ENCODE peak calls at places on chromosomes 7 and 10, in eight cellular contexts. Q, G, K, L, J, Z, R and H are unnamed samples.

GRCh38 chr10:13758302-13758701 is 171.5 kb downstream of the PRPF18 start:
- DNase-seq in G (peak; percentile 59), J (no peak), L (no peak), Z (no peak), K (peak; percentile 89), Q (peak; percentile 52), R (no peak), H (peak; percentile 87)

GRCh38 chr7:128697301-128697905 is 25.3 kb downstream of the GARIN1A start:
- DNase-seq in Q (peak; percentile 69), J (peak; percentile 32), R (peak; percentile 41), Z (no peak), G (peak; percentile 54), L (peak; percentile 45), K (peak; percentile 73), H (peak; percentile 60)

GRCh38 chr7:42208586-42208985 is 28.4 kb downstream of the GLI3 start:
- DNase-seq in K (no peak), R (no peak), Q (no peak), Z (no peak), L (no peak), G (no peak), J (no peak), H (no peak)

GRCh38 chr7:101935521-101936141 is 118.2 kb downstream of the CUX1 start:
- DNase-seq in Q (no peak), L (peak; percentile 65), R (no peak), Z (no peak), J (no peak), K (no peak), G (no peak), H (no peak)

GRCh38 chr7:39829028-39829427 is 121.0 kb upstream of the CDK13 start:
- DNase-seq in Z (no peak), L (no peak), G (no peak), J (no peak), K (no peak), R (no peak), Q (no peak), H (no peak)

GRCh38 chr10:77877461-77878344 is 48.9 kb downstream of the DLG5 start:
- DNase-seq in Z (no peak), G (peak; percentile 76), R (peak; percentile 29), K (peak; percentile 75), L (peak; percentile 35), J (no peak), Q (peak; percentile 87), H (peak; percentile 49)

GRCh38 chr10:27457966-27458365 is 46.1 kb upstream of the RAB18 start:
- DNase-seq in L (no peak), R (no peak), Q (no peak), K (no peak), G (no peak), Z (no peak), J (no peak), H (no peak)

GRCh38 chr10:130257897-130258296 is 121.7 kb downstream of the GLRX3 start:
- DNase-seq in K (no peak), J (no peak), Z (no peak), G (no peak), L (no peak), Q (no peak), R (no peak), H (no peak)

GRCh38 chr10:35564276-35564982 is 40.7 kb upstream of the GJD4 start:
- DNase-seq in K (peak; percentile 63), R (no peak), L (peak; percentile 62), J (no peak), Q (peak; percentile 88), G (peak; percentile 47), Z (no peak), H (peak; percentile 52)

GRCh38 chr7:134693256-134693655 is 46.6 kb downstream of the BPGM start:
- DNase-seq in Q (peak; percentile 88), G (peak; percentile 92), J (no peak), Z (peak; percentile 66), L (no peak), K (peak; percentile 97), R (no peak), H (peak; percentile 95)

GRCh38 chr7:47651355-47652317 is 69.7 kb upstream of the TNS3 start:
- DNase-seq in K (peak; percentile 99), J (no peak), G (peak; percentile 94), R (no peak), Z (peak; percentile 90), Q (peak; percentile 99), L (no peak), H (peak; percentile 99)

GRCh38 chr7:134891262-134892001 is 94.9 kb upstream of the AGBL3 start:
- DNase-seq in G (peak; percentile 97), J (peak; percentile 89), Z (peak; percentile 92), K (peak; percentile 96), Q (peak; percentile 98), L (no peak), R (peak; percentile 80), H (peak; percentile 99)

GRCh38 chr10:50622497-50623298 is 1.1 kb downstream of the SGMS1 start:
- DNase-seq in R (peak; percentile 55), G (peak; percentile 52), Q (peak; percentile 66), J (peak; percentile 35), K (peak; percentile 51), L (peak; percentile 52), Z (peak; percentile 73), H (peak; percentile 53)

GRCh38 chr7:16084370-16084769 is 337.0 kb downstream of the CRPPA start:
- DNase-seq in L (no peak), R (no peak), J (no peak), Q (peak; percentile 32), G (peak; percentile 42), K (peak; percentile 59), Z (peak; percentile 42), H (peak; percentile 81)

GRCh38 chr7:17075601-17076000 is 193.8 kb upstream of the AGR3 start:
- DNase-seq in K (no peak), Z (no peak), L (no peak), J (no peak), Q (peak; percentile 27), G (no peak), R (no peak), H (no peak)

GRCh38 chr7:105587899-105588690 is 6.8 kb upstream of the EFCAB10 start:
- DNase-seq in J (no peak), Q (no peak), G (no peak), R (no peak), Z (no peak), L (peak; percentile 9), K (peak; percentile 11), H (no peak)

GRCh38 chr10:6579904-6580278 is at the start of gene PRKCQ:
- DNase-seq in K (peak; percentile 42), R (peak; percentile 47), L (no peak), Q (peak; percentile 4), J (no peak), G (peak; percentile 11), Z (no peak), H (no peak)

GRCh38 chr7:143245123-143245522 is 18.1 kb upstream of the GSTK1 start:
- DNase-seq in Z (peak; percentile 91), L (no peak), Q (peak; percentile 57), R (no peak), G (peak; percentile 30), K (peak; percentile 15), J (no peak), H (peak; percentile 10)

GRCh38 chr7:44978511-44979366 is at the start of gene MYO1G:
- DNase-seq in Q (no peak), L (peak; percentile 89), R (peak; percentile 67), J (no peak), K (no peak), G (no peak), Z (no peak), H (no peak)
- H3K4me3 ChIP-seq in Q (no peak within 1 kb of the TSS), L (peak within 1 kb of the TSS; percentile 67), R (no peak within 1 kb of the TSS), J (no peak within 1 kb of the TSS), K (no peak within 1 kb of the TSS), G (no peak within 1 kb of the TSS), Z (no peak within 1 kb of the TSS), H (no peak within 1 kb of the TSS)

DNA sequence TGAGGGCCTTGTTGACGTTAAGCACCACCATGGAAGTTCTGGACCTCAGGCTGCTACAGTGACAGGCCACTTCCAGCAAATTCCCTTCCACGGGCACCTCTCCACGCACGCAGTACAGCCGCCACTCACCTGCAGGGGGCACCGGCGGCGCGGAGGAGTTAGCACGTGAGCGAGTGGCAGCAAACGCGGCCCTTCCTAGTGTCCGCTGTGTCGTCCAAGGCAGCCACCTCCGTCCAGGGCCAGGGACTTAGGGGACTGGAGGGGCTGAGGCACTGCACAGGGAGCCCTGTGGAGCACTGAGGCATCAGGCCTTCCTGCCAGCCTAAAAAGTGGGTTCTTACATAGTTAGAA is 164.4 kb downstream of the SVIL start:
- DNase-seq in R (no peak), K (no peak), G (no peak), L (peak; percentile 47), Q (peak; percentile 22), J (no peak), Z (no peak), H (no peak)
- TF ChIP-seq CTCF in R (no peak), K (peak; percentile 33), G (peak; percentile 67), L (peak; percentile 88), Q (peak; percentile 63), J (no peak), Z (peak; percentile 51), H (peak; percentile 27)

DNA sequence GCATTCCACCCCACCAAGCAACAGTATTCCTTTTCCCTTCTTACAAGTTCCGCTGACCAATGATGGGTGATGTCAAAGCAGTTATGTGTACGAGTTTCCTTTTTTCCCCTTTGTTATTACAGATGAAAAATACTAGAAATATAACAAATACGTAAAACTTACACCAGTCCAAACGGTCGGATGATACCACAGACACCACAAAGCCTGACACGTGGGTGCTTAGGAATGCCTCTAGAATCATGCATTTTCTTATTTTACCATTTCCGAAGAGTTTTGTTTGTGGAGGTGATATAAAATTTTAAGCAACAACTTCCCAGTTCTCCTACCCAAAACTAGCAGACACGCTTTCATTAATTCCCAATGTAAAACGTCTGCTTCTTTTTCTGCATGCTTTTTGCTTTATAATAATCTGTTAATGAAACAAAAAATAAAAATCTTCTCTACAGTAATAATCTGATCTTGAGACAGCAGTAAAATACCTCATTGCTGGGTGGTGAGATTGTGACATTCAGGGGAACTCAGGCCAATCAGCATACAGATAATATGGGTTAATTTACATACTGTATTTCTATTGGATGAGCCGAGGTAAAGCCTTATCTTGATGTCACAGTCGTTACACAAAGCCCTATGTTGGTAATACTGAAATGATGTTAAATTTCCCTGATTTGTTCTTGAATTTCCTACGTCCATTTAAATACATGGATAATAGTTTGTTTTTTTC is 811 bp upstream of the GPR85 start:
- DNase-seq in Z (peak; percentile 16), R (peak; percentile 8), G (peak; percentile 88), K (peak; percentile 93), J (no peak), Q (peak; percentile 96), L (no peak), H (peak; percentile 95)
- H3K4me3 ChIP-seq in Z (no peak overlapping the region), R (no peak overlapping the region), G (peak overlapping the region; percentile 55), K (peak overlapping the region; percentile 77), J (no peak overlapping the region), Q (peak overlapping the region; percentile 68), L (no peak overlapping the region), H (peak overlapping the region; percentile 79)

DNA sequence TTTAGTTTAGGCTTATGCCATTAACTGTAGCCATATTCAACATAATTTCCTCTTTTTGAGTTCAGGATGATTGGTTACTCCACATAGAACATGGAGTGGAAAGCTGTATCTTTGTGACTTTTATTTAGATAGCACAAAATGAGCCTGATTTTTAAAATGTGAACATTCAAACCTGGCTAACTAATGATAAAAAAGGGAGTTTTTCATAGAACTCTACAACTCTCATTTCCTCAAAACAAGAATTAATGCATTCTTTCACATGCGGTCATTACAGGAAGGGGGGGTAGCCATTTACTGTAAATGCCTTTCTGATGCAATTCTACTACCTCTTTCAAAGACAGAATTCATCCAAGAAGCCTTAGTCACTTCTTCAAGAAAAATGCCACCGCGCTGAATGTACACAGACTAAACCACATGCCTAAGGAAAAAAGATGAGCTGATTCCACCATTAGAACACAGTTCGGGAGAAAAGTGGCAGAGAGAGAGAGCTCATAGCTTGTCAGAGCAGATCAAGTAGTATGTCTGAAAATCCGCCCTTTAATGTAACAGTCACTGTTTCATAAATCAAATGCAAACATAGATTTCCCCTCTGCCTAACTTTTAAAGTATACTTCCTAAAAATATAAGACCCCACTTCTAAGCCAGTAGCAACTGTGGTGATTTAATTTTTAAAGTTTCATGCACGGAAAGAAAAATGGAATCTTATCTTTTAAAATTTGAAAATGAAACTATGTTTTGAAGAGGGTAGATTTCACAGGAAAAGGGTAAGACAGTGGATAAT is 226.4 kb upstream of the KLF14 start:
- DNase-seq in J (no peak), Z (peak; percentile 95), Q (peak; percentile 98), L (peak; percentile 83), K (peak; percentile 99), G (peak; percentile 98), R (peak; percentile 57), H (peak; percentile 99)
- TF ChIP-seq CTCF in J (no peak), Z (peak; percentile 11), Q (no peak), L (peak; percentile 28), K (no peak), G (no peak), R (no peak), H (no peak)